ENCODE peak calls at places on chromosomes 7 and 10, in five cellular contexts. L, V, K, P and T are unnamed samples.
A peak's percentile ranks its signal among the peaks of the same experiment; 100 is the strongest.

GRCh38 chr7:139543801-139544603 is 20.5 kb downstream of the CLEC2L start:
- DNase-seq in L (no peak), V (peak; percentile 22), P (no peak), K (peak; percentile 65), T (peak; percentile 44)

GRCh38 chr7:22802426-22802825 is 20.2 kb downstream of the TOMM7 start:
- DNase-seq in P (no peak), L (no peak), V (no peak), K (peak; percentile 77), T (no peak)

GRCh38 chr10:90960355-90960814 is 39.5 kb upstream of the ANKRD1 start:
- DNase-seq in L (peak; percentile 89), V (no peak), P (peak; percentile 28), K (no peak), T (peak; percentile 57)

GRCh38 chr10:78377362-78377761 is 343.7 kb downstream of the RPS24 start:
- DNase-seq in P (no peak), V (peak; percentile 60), K (no peak), L (no peak), T (peak; percentile 68)

GRCh38 chr10:126618466-126618865 is 52.0 kb downstream of the C10orf90 start:
- DNase-seq in P (no peak), K (no peak), V (no peak), L (no peak), T (no peak)

GRCh38 chr10:90614631-90615030 is 243.2 kb downstream of the HTR7 start:
- DNase-seq in V (no peak), L (no peak), K (no peak), P (no peak), T (peak; percentile 43)

GRCh38 chr7:85471740-85472139 is 284.9 kb upstream of the SEMA3D start:
- DNase-seq in K (no peak), P (no peak), L (peak; percentile 76), V (no peak), T (no peak)

GRCh38 chr7:4711634-4712033 is 29.5 kb downstream of the FOXK1 start:
- DNase-seq in P (no peak), L (no peak), K (no peak), V (no peak), T (peak; percentile 17)

GRCh38 chr7:40641717-40642116 is 506.9 kb downstream of the SUGCT start:
- DNase-seq in L (no peak), P (no peak), V (no peak), K (no peak), T (no peak)

GRCh38 chr7:158362912-158363905 is 224.4 kb downstream of the PTPRN2 start:
- DNase-seq in K (peak; percentile 71), V (peak; percentile 80), L (no peak), P (no peak), T (no peak)

GRCh38 chr10:106560925-106561640 is 603.4 kb downstream of the SORCS1 start:
- DNase-seq in L (peak; percentile 68), V (no peak), P (no peak), K (no peak), T (no peak)

GRCh38 chr10:130432850-130433249 is 296.7 kb downstream of the GLRX3 start:
- DNase-seq in L (no peak), P (no peak), K (peak; percentile 8), V (no peak), T (no peak)

GRCh38 chr7:49639068-49639593 is 134.3 kb upstream of the VWC2 start:
- DNase-seq in V (no peak), P (no peak), K (no peak), L (no peak), T (no peak)

GRCh38 chr7:87480386-87480785 is 4.9 kb upstream of the ABCB4 start:
- DNase-seq in L (no peak), V (no peak), P (no peak), K (no peak), T (no peak)

GRCh38 chr10:86413046-86413728 is 46.6 kb upstream of the GRID1 start:
- DNase-seq in K (no peak), V (no peak), P (no peak), L (peak; percentile 45), T (peak; percentile 49)

GRCh38 chr10:15363031-15363430 is 8.1 kb downstream of the FAM171A1 start:
- DNase-seq in V (no peak), K (no peak), P (no peak), L (no peak), T (no peak)

GRCh38 chr7:32045228-32045627 is 25.0 kb downstream of the PDE1C start:
- DNase-seq in K (no peak), L (no peak), V (no peak), P (no peak), T (no peak)

GRCh38 chr7:70379210-70379609 is 752.7 kb upstream of the GALNT17 start:
- DNase-seq in L (no peak), P (no peak), V (no peak), K (no peak), T (no peak)

GRCh38 chr10:128577958-128578750 is 451.9 kb upstream of the MKI67 start:
- DNase-seq in L (no peak), V (no peak), P (no peak), K (no peak), T (no peak)

GRCh38 chr10:100346351-100346764 is 675 bp upstream of the SCD start:
- DNase-seq in V (peak; percentile 94), K (peak; percentile 85), L (peak; percentile 77), P (peak; percentile 81), T (peak; percentile 91)

GRCh38 chr7:6578114-6579084 is 1.1 kb downstream of the ZDHHC4 start:
- DNase-seq in K (no peak), P (peak; percentile 41), V (no peak), L (no peak), T (peak; percentile 83)

GRCh38 chr10:97796651-97797050 is 24.9 kb upstream of the SFRP5 start:
- DNase-seq in P (no peak), L (no peak), K (no peak), V (no peak), T (peak; percentile 50)

GRCh38 chr10:119726291-119727261 is 726 bp downstream of the INPP5F start:
- DNase-seq in L (no peak), V (peak; percentile 90), P (no peak), K (peak; percentile 72), T (no peak)

GRCh38 chr10:35011771-35012191 is 78.4 kb downstream of the CUL2 start:
- DNase-seq in L (no peak), V (no peak), P (no peak), K (no peak), T (no peak)

GRCh38 chr7:5414876-5415275 is 8.8 kb downstream of the TNRC18 start:
- DNase-seq in P (no peak), V (peak; percentile 29), L (no peak), K (no peak), T (peak; percentile 49)

GRCh38 chr7:43138710-43139601 is 26.5 kb downstream of the HECW1 start:
- DNase-seq in K (peak; percentile 66), P (no peak), L (peak; percentile 5), V (peak; percentile 60), T (no peak)

GRCh38 chr7:106947244-106947728 is 82.2 kb downstream of the PIK3CG start:
- DNase-seq in L (peak; percentile 86), K (peak; percentile 79), V (peak; percentile 83), P (peak; percentile 56), T (peak; percentile 57)

GRCh38 chr7:34759477-34760125 is 101.6 kb downstream of the NPSR1 start:
- DNase-seq in K (peak; percentile 40), L (peak; percentile 54), P (peak; percentile 26), V (peak; percentile 63), T (no peak)

GRCh38 chr10:104317195-104318095 is 20.8 kb downstream of the ITPRIP start:
- DNase-seq in V (no peak), L (peak; percentile 87), P (no peak), K (no peak), T (peak; percentile 94)

GRCh38 chr7:135337506-135337905 is 103.9 kb downstream of the STRA8 start:
- DNase-seq in K (no peak), V (no peak), L (no peak), P (no peak), T (no peak)

GRCh38 chr7:135334830-135335543 is 101.3 kb downstream of the STRA8 start:
- DNase-seq in L (no peak), V (no peak), K (no peak), P (no peak), T (no peak)

GRCh38 chr7:135333946-135334345 is 100.3 kb downstream of the STRA8 start:
- DNase-seq in V (no peak), K (no peak), L (no peak), P (no peak), T (no peak)

GRCh38 chr7:135338151-135338550 is 104.5 kb downstream of the STRA8 start:
- DNase-seq in L (no peak), K (no peak), V (no peak), P (no peak), T (no peak)

DNA sequence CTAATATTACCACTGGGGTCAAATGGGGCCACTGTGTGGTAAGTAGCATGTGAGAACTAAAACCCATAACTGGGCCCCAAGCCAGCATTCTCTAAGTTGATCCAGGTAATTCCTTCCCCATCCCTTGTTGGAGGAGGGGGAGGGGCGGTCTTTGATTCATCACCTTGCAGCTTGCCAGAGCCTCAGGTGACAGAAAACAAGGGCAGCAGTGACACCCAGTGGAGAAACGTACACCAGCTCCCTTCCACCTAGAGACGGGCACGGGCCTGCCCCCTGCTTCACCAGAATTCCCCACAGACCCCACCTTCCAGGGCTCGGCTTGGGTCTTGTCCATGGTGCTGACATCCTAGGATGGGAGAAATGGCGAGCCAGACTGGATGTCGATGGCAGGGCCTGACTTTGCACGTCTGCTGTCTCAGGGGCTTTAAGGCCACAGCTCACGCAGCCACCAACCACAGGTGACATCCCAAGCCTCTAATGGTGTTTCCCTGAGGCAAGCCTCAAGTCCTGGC is 102.0 kb downstream of the STRA8 start:
- DNase-seq in L (peak; percentile 24), V (peak; percentile 95), P (peak; percentile 69), K (peak; percentile 98), T (peak; percentile 81)
- TF ChIP-seq CTCF in L (peak; percentile 7), V (peak; percentile 87), P (peak; percentile 69), K (peak; percentile 93), T (peak; percentile 25)

DNA sequence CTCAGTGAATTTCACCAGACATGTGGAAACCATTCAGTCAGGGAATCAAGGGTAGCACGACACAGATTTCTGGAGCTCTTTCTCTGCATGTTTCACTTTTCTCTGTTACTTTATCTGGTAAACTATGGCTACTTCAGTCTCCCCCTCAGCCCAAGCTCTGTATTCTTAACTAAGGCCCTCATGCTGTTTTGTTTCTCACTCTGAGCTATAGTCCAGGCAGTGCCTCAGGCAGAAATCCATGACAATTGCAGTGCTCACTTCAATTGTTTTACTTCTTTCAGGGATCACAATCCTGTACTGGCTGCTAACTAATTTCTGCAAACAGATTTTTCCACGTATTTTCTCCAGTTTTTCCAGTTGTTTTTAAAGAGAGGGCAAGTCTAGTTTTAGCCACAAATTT is 1599.9 kb upstream of the LRRTM3 start:
- DNase-seq in K (peak; percentile 49), P (no peak), V (peak; percentile 62), L (no peak), T (no peak)
- H3K27ac ChIP-seq in K (no peak overlapping the region), P (no peak overlapping the region), V (peak overlapping the region; percentile 65), L (no peak overlapping the region), T (no peak overlapping the region)

DNA sequence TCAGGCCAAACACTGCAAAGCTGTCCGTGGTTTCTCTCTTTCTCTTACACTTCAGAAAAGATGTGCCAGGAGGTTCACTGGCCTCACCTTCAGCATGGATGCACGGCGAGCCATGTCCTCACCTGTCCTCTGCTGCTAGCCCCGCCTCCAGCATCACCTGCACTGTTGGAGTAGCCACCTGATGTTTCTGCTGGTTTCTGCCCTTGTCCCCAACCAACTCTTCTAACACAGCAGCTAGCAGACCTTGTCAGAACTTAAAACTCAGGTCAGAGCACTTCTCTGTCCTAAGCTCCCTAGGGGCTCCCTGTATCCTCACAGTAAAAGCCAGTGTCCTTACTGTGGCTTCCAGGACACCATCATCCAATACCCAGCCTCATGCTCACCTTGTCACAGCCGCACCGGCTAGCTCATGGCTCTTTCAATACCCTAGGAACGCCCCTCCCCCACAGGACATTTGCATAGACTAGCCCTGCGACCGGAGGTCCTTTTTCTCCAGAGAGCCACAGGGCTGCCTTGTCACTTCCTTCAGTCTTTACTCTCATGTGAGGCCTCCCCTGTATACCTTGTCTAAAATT is 15.2 kb downstream of the PALD1 start:
- DNase-seq in L (no peak), K (peak; percentile 91), P (no peak), V (peak; percentile 82), T (no peak)
- H3K4me2 ChIP-seq in L (no peak overlapping the region), K (peak overlapping the region; percentile 12), P (no peak overlapping the region), V (no peak overlapping the region), T (no peak overlapping the region)

GRCh38 chr10:114501650-114502049 is 97.3 kb upstream of the AFAP1L2 start:
- DNase-seq in V (no peak), P (no peak), L (no peak), K (no peak), T (no peak)
- TF ChIP-seq CTCF in V (no peak), P (no peak), L (no peak), K (no peak), T (no peak)